ENCODE peak calls at places on chromosomes 12 and 14, in four cellular contexts. One of them, this sample, is unnamed.

GRCh38 chr12:1878214-1878613 is 40.2 kb downstream of the CACNA2D4 start:
- DNase-seq in H1: no peak
- DNase-seq in SK-N-SH: peak; percentile 2
- DNase-seq in GM12878: no peak
- DNase-seq in this sample: no peak

GRCh38 chr14:100223332-100224171 is 15.4 kb upstream of the YY1 start:
- DNase-seq in H1: no peak
- DNase-seq in SK-N-SH: no peak
- DNase-seq in GM12878: no peak
- DNase-seq in this sample: peak; percentile 84

GRCh38 chr14:91793704-91794103 is 61.8 kb upstream of the CATSPERB start:
- DNase-seq in H1: no peak
- DNase-seq in SK-N-SH: no peak
- DNase-seq in GM12878: no peak
- DNase-seq in this sample: no peak

GRCh38 chr12:90593596-90594290 is 361.2 kb downstream of the CCER1 start:
- DNase-seq in H1: no peak
- DNase-seq in SK-N-SH: no peak
- DNase-seq in GM12878: no peak
- DNase-seq in this sample: no peak

GRCh38 chr12:75488553-75488952 is 8.0 kb downstream of the GLIPR1 start:
- DNase-seq in H1: no peak
- DNase-seq in SK-N-SH: peak; percentile 24
- DNase-seq in GM12878: no peak
- DNase-seq in this sample: peak; percentile 12

GRCh38 chr14:99440278-99440677 is 40.4 kb downstream of the SETD3 start:
- DNase-seq in H1: peak; percentile 36
- DNase-seq in SK-N-SH: no peak
- DNase-seq in GM12878: no peak
- DNase-seq in this sample: no peak

GRCh38 chr12:122040579-122041386 is 19.1 kb downstream of the BCL7A start:
- DNase-seq in H1: no peak
- DNase-seq in SK-N-SH: no peak
- DNase-seq in GM12878: no peak
- DNase-seq in this sample: peak; percentile 80

GRCh38 chr14:34733245-34733644 is 18.9 kb upstream of the CFL2 start:
- DNase-seq in H1: no peak
- DNase-seq in SK-N-SH: no peak
- DNase-seq in GM12878: no peak
- DNase-seq in this sample: no peak

GRCh38 chr14:99781091-99781490 is 12.1 kb upstream of the EML1 start:
- DNase-seq in H1: no peak
- DNase-seq in SK-N-SH: no peak
- DNase-seq in GM12878: no peak
- DNase-seq in this sample: no peak

GRCh38 chr14:71692496-71692895 is 239.7 kb upstream of the RGS6 start:
- DNase-seq in H1: no peak
- DNase-seq in SK-N-SH: no peak
- DNase-seq in GM12878: no peak
- DNase-seq in this sample: no peak

DNA sequence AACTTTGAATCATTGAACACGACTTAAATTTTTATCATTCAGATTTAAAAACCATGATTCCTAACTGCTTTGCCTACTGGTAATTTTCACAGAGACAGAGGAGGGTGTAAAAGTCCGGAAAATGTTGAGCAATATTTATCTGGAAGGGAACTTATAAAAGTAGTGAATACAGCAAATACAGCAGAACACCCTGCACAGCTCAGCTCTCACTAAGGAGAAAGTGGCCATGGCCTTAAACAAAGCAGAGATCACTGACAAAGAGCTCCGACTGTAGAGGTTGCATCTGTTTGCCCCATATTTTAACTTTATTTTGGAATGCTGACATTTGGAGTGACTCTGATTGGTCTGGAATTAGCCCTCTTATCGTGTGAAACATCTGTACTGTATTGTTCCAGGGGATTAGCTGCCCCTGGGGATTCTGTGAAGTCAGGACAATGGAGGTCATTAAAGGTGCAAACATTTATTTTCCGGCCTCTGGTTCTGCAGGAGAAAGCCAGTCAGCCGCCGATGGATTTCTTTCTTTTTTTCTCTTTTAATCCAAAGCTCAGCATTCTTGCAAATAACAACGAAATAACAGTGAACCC is 1275.6 kb upstream of the FLRT2 start:
- DNase-seq in H1: no peak
- DNase-seq in SK-N-SH: no peak
- DNase-seq in GM12878: no peak
- DNase-seq in this sample: no peak
- TF ChIP-seq TCF12 in H1: no peak
- TF ChIP-seq TCF12 in SK-N-SH: no peak
- TF ChIP-seq TCF12 in GM12878: no peak
- TF ChIP-seq TCF12 in this sample: no peak

GRCh38 chr12:57488397-57489156 is 709 bp downstream of the MARS1 start:
- DNase-seq in H1: no peak
- DNase-seq in SK-N-SH: peak; percentile 58
- DNase-seq in GM12878: no peak
- DNase-seq in this sample: no peak
- TF ChIP-seq TCF12 in H1: no peak
- TF ChIP-seq TCF12 in SK-N-SH: no peak
- TF ChIP-seq TCF12 in GM12878: peak; percentile 57
- TF ChIP-seq TCF12 in this sample: no peak

GRCh38 chr12:115149685-115150378 is 465.9 kb upstream of the TBX3 start:
- DNase-seq in H1: no peak
- DNase-seq in SK-N-SH: no peak
- DNase-seq in GM12878: no peak
- DNase-seq in this sample: no peak
- TF ChIP-seq TCF12 in H1: no peak
- TF ChIP-seq TCF12 in SK-N-SH: peak; percentile 35
- TF ChIP-seq TCF12 in GM12878: no peak
- TF ChIP-seq TCF12 in this sample: no peak

GRCh38 chr12:5481645-5482044 is 49.7 kb downstream of the NTF3 start:
- DNase-seq in H1: no peak
- DNase-seq in SK-N-SH: no peak
- DNase-seq in GM12878: no peak
- DNase-seq in this sample: no peak

GRCh38 chr12:5479761-5480160 is 47.9 kb downstream of the NTF3 start:
- DNase-seq in H1: no peak
- DNase-seq in SK-N-SH: no peak
- DNase-seq in GM12878: no peak
- DNase-seq in this sample: no peak

GRCh38 chr12:5478081-5478706 is 46.3 kb downstream of the NTF3 start:
- DNase-seq in H1: no peak
- DNase-seq in SK-N-SH: no peak
- DNase-seq in GM12878: no peak
- DNase-seq in this sample: no peak

GRCh38 chr12:5480218-5480952 is 48.5 kb downstream of the NTF3 start:
- DNase-seq in H1: peak; percentile 73
- DNase-seq in SK-N-SH: no peak
- DNase-seq in GM12878: no peak
- DNase-seq in this sample: no peak

GRCh38 chr12:5480953-5481300 is 49.0 kb downstream of the NTF3 start:
- DNase-seq in H1: peak; percentile 59
- DNase-seq in SK-N-SH: no peak
- DNase-seq in GM12878: no peak
- DNase-seq in this sample: no peak
- TF ChIP-seq TCF12 in H1: no peak
- TF ChIP-seq TCF12 in SK-N-SH: no peak
- TF ChIP-seq TCF12 in GM12878: no peak
- TF ChIP-seq TCF12 in this sample: no peak

DNA sequence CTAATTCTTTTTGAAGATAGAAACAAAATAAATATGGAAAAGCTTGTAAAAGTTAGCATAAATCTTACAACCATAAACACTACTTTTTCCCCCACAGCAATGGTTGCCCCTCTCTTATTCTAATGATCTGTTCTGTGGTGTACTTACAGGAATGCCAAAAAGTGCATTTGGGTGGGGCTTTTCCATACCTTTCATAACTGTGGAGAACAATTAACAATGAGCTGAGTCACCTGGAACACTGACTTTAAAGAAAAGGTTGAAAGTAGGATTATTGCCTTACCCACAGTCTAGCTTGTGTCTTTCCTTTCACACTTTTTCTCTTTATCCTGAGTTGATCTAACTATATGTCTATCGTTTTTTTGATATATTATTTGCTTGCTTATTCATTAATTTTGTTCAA is 86.9 kb downstream of the TPH2 start:
- DNase-seq in H1: no peak
- DNase-seq in SK-N-SH: no peak
- DNase-seq in GM12878: no peak
- DNase-seq in this sample: no peak
- TF ChIP-seq TCF12 in H1: no peak
- TF ChIP-seq TCF12 in SK-N-SH: no peak
- TF ChIP-seq TCF12 in GM12878: no peak
- TF ChIP-seq TCF12 in this sample: no peak

GRCh38 chr12:65916991-65917676 is 92.9 kb downstream of the HMGA2 start:
- DNase-seq in H1: no peak
- DNase-seq in SK-N-SH: no peak
- DNase-seq in GM12878: no peak
- DNase-seq in this sample: no peak
- TF ChIP-seq TCF12 in H1: no peak
- TF ChIP-seq TCF12 in SK-N-SH: no peak
- TF ChIP-seq TCF12 in GM12878: no peak
- TF ChIP-seq TCF12 in this sample: no peak

DNA sequence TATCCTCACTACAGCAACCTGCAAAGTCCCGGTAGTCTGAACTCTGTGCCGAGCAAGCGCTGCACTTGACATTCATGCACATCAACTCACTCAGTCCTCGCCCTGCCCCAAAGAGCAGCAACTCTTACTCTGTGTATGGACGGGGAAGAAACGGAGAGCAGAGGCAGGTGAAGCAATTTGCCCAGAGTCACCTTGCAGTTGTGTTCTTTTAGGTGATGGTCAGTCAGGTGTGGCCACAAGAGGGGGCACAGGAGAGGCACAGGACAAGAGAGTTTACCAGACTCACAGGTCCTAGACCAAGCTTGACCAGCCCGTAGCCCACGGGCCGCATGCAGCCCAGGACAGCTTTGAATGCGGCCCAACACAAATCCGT is 39.1 kb downstream of the TSPAN11 start:
- DNase-seq in H1: peak; percentile 57
- DNase-seq in SK-N-SH: no peak
- DNase-seq in GM12878: no peak
- DNase-seq in this sample: peak; percentile 41
- TF ChIP-seq TCF12 in H1: no peak
- TF ChIP-seq TCF12 in SK-N-SH: no peak
- TF ChIP-seq TCF12 in GM12878: no peak
- TF ChIP-seq TCF12 in this sample: no peak

GRCh38 chr12:108730337-108731104 is 797 bp downstream of the CORO1C start:
- DNase-seq in H1: peak; percentile 79
- DNase-seq in SK-N-SH: peak; percentile 74
- DNase-seq in GM12878: no peak
- DNase-seq in this sample: peak; percentile 54
- TF ChIP-seq TCF12 in H1: no peak
- TF ChIP-seq TCF12 in SK-N-SH: peak; percentile 51
- TF ChIP-seq TCF12 in GM12878: no peak
- TF ChIP-seq TCF12 in this sample: no peak

GRCh38 chr12:69473229-69473628 is 3.0 kb downstream of the FRS2 start:
- DNase-seq in H1: no peak
- DNase-seq in SK-N-SH: no peak
- DNase-seq in GM12878: no peak
- DNase-seq in this sample: no peak
- TF ChIP-seq TCF12 in H1: no peak
- TF ChIP-seq TCF12 in SK-N-SH: no peak
- TF ChIP-seq TCF12 in GM12878: no peak
- TF ChIP-seq TCF12 in this sample: no peak

This sample was measured in HepG2.